ENCODE peak calls at places on chromosomes 2 and 18, in five cellular contexts. One of them, this sample, is unnamed.

GRCh38 chr2:95309599-95309998 is 12.5 kb downstream of the KCNIP3 start:
- DNase-seq in cardiac muscle cell: no peak
- DNase-seq in right cardiac atrium: no peak
- DNase-seq in breast epithelium: no peak
- DNase-seq in H9: no peak
- DNase-seq in this sample: no peak

GRCh38 chr2:72719416-72719815 is 106.4 kb downstream of the EXOC6B start:
- DNase-seq in cardiac muscle cell: peak
- DNase-seq in right cardiac atrium: no peak
- DNase-seq in breast epithelium: no peak
- DNase-seq in H9: peak
- DNase-seq in this sample: no peak

GRCh38 chr2:119383410-119384140 is 16.8 kb downstream of the DBI start:
- DNase-seq in cardiac muscle cell: no peak
- DNase-seq in right cardiac atrium: no peak
- DNase-seq in breast epithelium: peak
- DNase-seq in H9: no peak
- DNase-seq in this sample: no peak

GRCh38 chr2:11692966-11693521 is 23.0 kb upstream of the NTSR2 start:
- DNase-seq in cardiac muscle cell: peak
- DNase-seq in right cardiac atrium: peak
- DNase-seq in breast epithelium: no peak
- DNase-seq in H9: peak
- DNase-seq in this sample: no peak

GRCh38 chr2:207161247-207161646 is 4.5 kb downstream of the KLF7 start:
- DNase-seq in cardiac muscle cell: no peak
- DNase-seq in right cardiac atrium: no peak
- DNase-seq in breast epithelium: no peak
- DNase-seq in H9: no peak
- DNase-seq in this sample: no peak

GRCh38 chr2:237574894-237575868 is 8.8 kb downstream of the PRLH start:
- DNase-seq in cardiac muscle cell: peak
- DNase-seq in right cardiac atrium: peak
- DNase-seq in breast epithelium: peak
- DNase-seq in H9: no peak
- DNase-seq in this sample: no peak

GRCh38 chr2:135494503-135494902 is 36.5 kb downstream of the ZRANB3 start:
- DNase-seq in cardiac muscle cell: peak
- DNase-seq in right cardiac atrium: no peak
- DNase-seq in breast epithelium: no peak
- DNase-seq in H9: no peak
- DNase-seq in this sample: no peak

GRCh38 chr2:238225911-238226697 is 13.7 kb downstream of the HES6 start:
- DNase-seq in cardiac muscle cell: peak
- DNase-seq in right cardiac atrium: peak
- DNase-seq in breast epithelium: no peak
- DNase-seq in H9: no peak
- DNase-seq in this sample: peak

GRCh38 chr18:25058520-25058919 is 293.4 kb downstream of the ZNF521 start:
- DNase-seq in cardiac muscle cell: no peak
- DNase-seq in right cardiac atrium: no peak
- DNase-seq in breast epithelium: no peak
- DNase-seq in H9: no peak
- DNase-seq in this sample: no peak

GRCh38 chr2:222707689-222708273 is 36.3 kb downstream of the MOGAT1 start:
- DNase-seq in cardiac muscle cell: peak
- DNase-seq in right cardiac atrium: no peak
- DNase-seq in breast epithelium: no peak
- DNase-seq in H9: no peak
- DNase-seq in this sample: no peak

GRCh38 chr18:5600376-5601071 is 56.7 kb upstream of the EPB41L3 start:
- DNase-seq in cardiac muscle cell: peak
- DNase-seq in right cardiac atrium: no peak
- DNase-seq in breast epithelium: no peak
- DNase-seq in H9: no peak
- DNase-seq in this sample: no peak

GRCh38 chr18:34913837-34914755 is 127.1 kb upstream of the MAPRE2 start:
- DNase-seq in cardiac muscle cell: peak
- DNase-seq in right cardiac atrium: no peak
- DNase-seq in breast epithelium: no peak
- DNase-seq in H9: no peak
- DNase-seq in this sample: no peak

GRCh38 chr2:44801289-44801675 is 140.2 kb upstream of the SIX3 start:
- DNase-seq in cardiac muscle cell: no peak
- DNase-seq in right cardiac atrium: no peak
- DNase-seq in breast epithelium: no peak
- DNase-seq in H9: peak
- DNase-seq in this sample: no peak

GRCh38 chr2:239588451-239589269 is 187.8 kb upstream of the HDAC4 start:
- DNase-seq in cardiac muscle cell: no peak
- DNase-seq in right cardiac atrium: no peak
- DNase-seq in breast epithelium: no peak
- DNase-seq in H9: no peak
- DNase-seq in this sample: no peak

GRCh38 chr2:42230891-42231290 is 61.7 kb downstream of the EML4 start:
- DNase-seq in cardiac muscle cell: no peak
- DNase-seq in right cardiac atrium: no peak
- DNase-seq in breast epithelium: no peak
- DNase-seq in H9: no peak
- DNase-seq in this sample: no peak

GRCh38 chr2:237227190-237227988 is 141.7 kb downstream of the COPS8 start:
- DNase-seq in cardiac muscle cell: peak
- DNase-seq in right cardiac atrium: no peak
- DNase-seq in breast epithelium: no peak
- DNase-seq in H9: no peak
- DNase-seq in this sample: no peak

GRCh38 chr2:6770006-6770405 is 95.7 kb downstream of the CMPK2 start:
- DNase-seq in cardiac muscle cell: no peak
- DNase-seq in right cardiac atrium: no peak
- DNase-seq in breast epithelium: no peak
- DNase-seq in H9: no peak
- DNase-seq in this sample: no peak

GRCh38 chr2:209977386-209978239 is 24.8 kb upstream of the RPE start:
- DNase-seq in cardiac muscle cell: peak
- DNase-seq in right cardiac atrium: no peak
- DNase-seq in breast epithelium: no peak
- DNase-seq in H9: no peak
- DNase-seq in this sample: no peak

GRCh38 chr18:59900222-59901128 is 679 bp downstream of the PMAIP1 start:
- DNase-seq in cardiac muscle cell: peak
- DNase-seq in right cardiac atrium: no peak
- DNase-seq in breast epithelium: no peak
- DNase-seq in H9: peak
- DNase-seq in this sample: no peak

GRCh38 chr2:28926837-28927236 is 32.4 kb downstream of the WDR43 start:
- DNase-seq in cardiac muscle cell: peak
- DNase-seq in right cardiac atrium: no peak
- DNase-seq in breast epithelium: no peak
- DNase-seq in H9: no peak
- DNase-seq in this sample: no peak

DNA sequence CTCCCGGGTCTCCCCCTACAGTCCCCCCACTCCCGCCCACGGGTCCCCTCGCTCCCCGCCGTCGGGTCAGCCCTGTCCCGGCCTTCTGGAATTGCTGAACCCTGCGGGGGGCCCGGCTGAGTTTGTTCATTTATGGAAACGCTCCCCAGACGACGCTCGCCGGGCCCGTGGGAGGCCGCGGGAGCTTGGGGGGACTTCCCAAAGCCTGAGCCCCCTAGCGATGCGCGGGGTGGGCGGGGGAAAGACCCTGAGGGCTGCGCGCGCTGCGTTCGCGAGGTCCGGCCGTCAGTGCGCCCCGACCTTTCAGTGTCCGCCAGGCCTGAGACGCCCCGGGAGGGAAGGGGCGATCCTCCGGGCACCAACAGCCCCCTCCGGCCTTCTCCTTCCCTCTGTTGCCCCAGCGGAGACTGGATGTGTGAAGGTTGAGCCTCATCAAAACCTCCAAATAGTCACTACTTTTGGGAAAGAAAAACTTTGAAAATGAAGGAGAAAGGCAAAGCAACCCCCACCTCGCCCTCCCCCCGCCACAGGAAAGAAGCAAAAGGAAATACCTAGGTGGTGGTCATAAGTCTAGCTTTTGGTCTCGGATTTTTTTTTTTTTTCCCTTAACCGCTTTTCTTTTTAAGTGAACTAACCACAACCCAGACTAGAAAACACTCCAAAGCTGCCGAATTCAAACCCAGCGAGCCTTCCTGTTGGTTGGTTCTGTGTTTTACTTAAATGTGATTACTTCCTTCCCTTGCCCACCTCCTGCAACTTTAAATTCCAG is 509 bp upstream of the CYS1 start:
- DNase-seq in cardiac muscle cell: no peak
- DNase-seq in right cardiac atrium: peak
- DNase-seq in breast epithelium: no peak
- DNase-seq in H9: no peak
- DNase-seq in this sample: no peak
- H3K27ac ChIP-seq in cardiac muscle cell: no peak
- H3K27ac ChIP-seq in right cardiac atrium: no peak
- H3K27ac ChIP-seq in breast epithelium: no peak
- H3K27ac ChIP-seq in H9: no peak
- H3K27ac ChIP-seq in this sample: no peak

DNA sequence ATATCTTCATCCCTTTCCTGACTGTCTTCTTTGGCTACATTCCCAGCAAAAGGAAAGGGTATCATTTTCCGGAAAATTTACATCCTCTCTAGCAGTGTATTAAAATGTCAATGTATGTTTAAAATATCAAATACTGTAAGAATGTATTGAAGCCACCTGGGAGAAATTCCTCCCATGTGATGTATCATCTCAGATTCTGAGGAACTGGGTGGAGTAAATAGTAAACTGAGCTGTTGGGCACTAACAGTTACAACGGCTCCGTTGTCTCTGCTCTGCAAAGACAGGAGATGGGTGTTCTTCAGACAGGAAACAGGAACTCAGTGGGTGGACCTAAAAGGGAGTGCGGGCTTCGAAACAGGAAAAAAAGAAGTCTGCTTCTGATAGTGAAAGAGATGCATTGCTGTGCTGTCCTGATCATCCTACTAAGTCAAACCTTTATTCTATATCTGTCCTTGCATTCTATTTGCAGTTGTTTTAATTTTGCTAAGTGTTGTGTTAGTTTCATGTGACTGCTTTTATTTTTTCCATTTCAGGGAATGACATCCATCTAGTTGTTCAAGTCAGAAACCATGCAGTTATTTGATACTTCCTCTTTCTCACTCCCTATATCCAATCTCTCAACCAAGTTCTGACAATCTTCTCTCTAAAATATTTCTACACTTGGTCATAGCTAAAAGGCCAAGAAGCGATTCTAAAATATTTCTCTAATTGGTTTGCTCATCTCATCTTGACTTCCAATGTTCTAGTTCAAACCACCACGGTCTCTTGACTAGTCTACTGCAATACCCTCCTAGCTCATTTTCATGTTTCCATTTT is 19.4 kb downstream of the DOK1 start:
- DNase-seq in cardiac muscle cell: peak
- DNase-seq in right cardiac atrium: no peak
- DNase-seq in breast epithelium: no peak
- DNase-seq in H9: no peak
- DNase-seq in this sample: no peak
- H3K27ac ChIP-seq in cardiac muscle cell: no peak
- H3K27ac ChIP-seq in right cardiac atrium: no peak
- H3K27ac ChIP-seq in breast epithelium: no peak
- H3K27ac ChIP-seq in H9: no peak
- H3K27ac ChIP-seq in this sample: peak

GRCh38 chr2:45993476-45993991 is 303.7 kb upstream of the EPAS1 start:
- DNase-seq in cardiac muscle cell: peak
- DNase-seq in right cardiac atrium: peak
- DNase-seq in breast epithelium: no peak
- DNase-seq in H9: peak
- DNase-seq in this sample: peak

GRCh38 chr2:45994060-45994459 is 303.1 kb upstream of the EPAS1 start:
- DNase-seq in cardiac muscle cell: no peak
- DNase-seq in right cardiac atrium: no peak
- DNase-seq in breast epithelium: no peak
- DNase-seq in H9: no peak
- DNase-seq in this sample: no peak

GRCh38 chr2:45992021-45992745 is 305.0 kb upstream of the EPAS1 start:
- DNase-seq in cardiac muscle cell: peak
- DNase-seq in right cardiac atrium: peak
- DNase-seq in breast epithelium: no peak
- DNase-seq in H9: no peak
- DNase-seq in this sample: no peak

GRCh38 chr2:45990131-45990530 is 307.1 kb upstream of the EPAS1 start:
- DNase-seq in cardiac muscle cell: no peak
- DNase-seq in right cardiac atrium: no peak
- DNase-seq in breast epithelium: no peak
- DNase-seq in H9: no peak
- DNase-seq in this sample: no peak

GRCh38 chr2:45992746-45993475 is 304.3 kb upstream of the EPAS1 start:
- DNase-seq in cardiac muscle cell: no peak
- DNase-seq in right cardiac atrium: no peak
- DNase-seq in breast epithelium: no peak
- DNase-seq in H9: no peak
- DNase-seq in this sample: no peak
- H3K27ac ChIP-seq in cardiac muscle cell: no peak
- H3K27ac ChIP-seq in right cardiac atrium: peak
- H3K27ac ChIP-seq in breast epithelium: peak
- H3K27ac ChIP-seq in H9: no peak
- H3K27ac ChIP-seq in this sample: no peak

DNA sequence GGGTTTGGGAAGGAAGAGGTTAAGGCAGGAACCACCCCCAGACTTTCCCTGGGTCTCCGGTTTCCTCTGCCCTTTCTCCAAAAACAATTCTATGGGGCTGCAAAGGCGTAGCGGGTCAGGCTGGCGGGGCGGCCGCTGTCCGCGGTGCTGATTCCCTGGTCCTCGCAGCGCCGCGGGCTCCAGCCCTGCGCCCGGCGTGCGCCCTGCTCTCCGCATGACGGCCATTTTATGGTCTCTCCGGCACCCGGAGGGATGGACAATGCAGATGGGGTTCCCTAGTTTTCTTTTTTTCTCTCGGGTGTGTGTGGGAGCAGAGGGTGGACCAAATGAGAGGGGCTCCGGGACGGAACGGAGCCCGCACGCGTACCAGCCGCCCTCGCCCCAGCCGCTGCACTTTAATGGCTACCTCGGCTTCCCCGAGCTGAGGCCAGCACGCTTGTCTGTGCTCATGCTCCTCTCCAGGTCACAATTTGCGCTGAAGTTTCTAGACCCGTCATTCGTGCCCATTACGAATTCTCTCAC is 1.6 kb downstream of the ST8SIA3 start:
- DNase-seq in cardiac muscle cell: peak
- DNase-seq in right cardiac atrium: peak
- DNase-seq in breast epithelium: no peak
- DNase-seq in H9: peak
- DNase-seq in this sample: peak
- H3K27ac ChIP-seq in cardiac muscle cell: no peak
- H3K27ac ChIP-seq in right cardiac atrium: no peak
- H3K27ac ChIP-seq in breast epithelium: no peak
- H3K27ac ChIP-seq in H9: no peak
- H3K27ac ChIP-seq in this sample: peak

DNA sequence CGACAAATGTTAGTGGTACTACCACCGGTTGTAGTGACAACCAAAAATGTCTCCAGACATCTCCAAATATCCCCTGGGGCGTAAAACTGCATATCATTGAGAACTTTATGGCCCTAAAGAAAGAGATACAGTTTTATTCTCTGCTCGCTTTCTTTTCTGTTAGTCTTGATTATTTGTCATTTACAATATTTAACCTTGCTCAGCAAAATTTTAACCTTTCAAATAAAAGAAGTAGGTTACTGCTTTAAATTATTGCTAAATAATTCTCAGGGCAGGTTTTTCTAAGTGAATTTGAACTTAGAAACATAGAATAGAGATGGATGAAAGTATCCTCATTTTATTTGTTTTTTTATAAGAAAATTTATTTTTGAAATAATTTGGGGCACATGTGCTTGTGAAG is 67.9 kb downstream of the BMPR2 start:
- DNase-seq in cardiac muscle cell: no peak
- DNase-seq in right cardiac atrium: no peak
- DNase-seq in breast epithelium: no peak
- DNase-seq in H9: no peak
- DNase-seq in this sample: no peak
- H3K27ac ChIP-seq in cardiac muscle cell: no peak
- H3K27ac ChIP-seq in right cardiac atrium: no peak
- H3K27ac ChIP-seq in breast epithelium: no peak
- H3K27ac ChIP-seq in H9: no peak
- H3K27ac ChIP-seq in this sample: no peak

This sample was measured in caudate nucleus.